ENCODE peak calls at places on chromosome 3, in nine cellular contexts. R, T, M, C, D, H, P, E and N are unnamed samples.

GRCh38 chr3:8319935-8320634 is 181.5 kb upstream of the LMCD1 start:
- DNase-seq in R (peak), T (no peak), M (no peak), C (no peak), D (peak), H (no peak), P (no peak), E (peak), N (no peak)

GRCh38 chr3:133040696-133041523 is 2.7 kb downstream of the TMEM108 start:
- DNase-seq in R (peak), T (peak), M (peak), C (peak), D (peak), H (peak), P (no peak), E (peak), N (peak)

GRCh38 chr3:72738752-72739520 is 109.3 kb downstream of the SHQ1 start:
- DNase-seq in R (no peak), T (peak), M (no peak), C (no peak), D (peak), H (peak), P (no peak), E (no peak), N (no peak)

GRCh38 chr3:171239757-171240503 is 213.4 kb upstream of the SLC2A2 start:
- DNase-seq in R (no peak), T (no peak), M (no peak), C (peak), D (no peak), H (no peak), P (no peak), E (no peak), N (no peak)

GRCh38 chr3:71111784-71112440 is 471.6 kb downstream of the FOXP1 start:
- DNase-seq in R (no peak), T (no peak), M (no peak), C (no peak), D (no peak), H (no peak), P (no peak), E (peak), N (no peak)

GRCh38 chr3:40267940-40268707 is 41.4 kb upstream of the EIF1B start:
- DNase-seq in R (no peak), T (no peak), M (no peak), C (peak), D (peak), H (no peak), P (no peak), E (no peak), N (no peak)

GRCh38 chr3:110754207-110754916 is 317.3 kb upstream of the NECTIN3 start:
- DNase-seq in R (no peak), T (no peak), M (no peak), C (no peak), D (no peak), H (peak), P (no peak), E (no peak), N (no peak)

GRCh38 chr3:172217877-172218276 is 178.5 kb downstream of the FNDC3B start:
- DNase-seq in R (no peak), T (no peak), M (no peak), C (no peak), D (no peak), H (no peak), P (no peak), E (no peak), N (no peak)

GRCh38 chr3:169497567-169498257 is 165.8 kb downstream of the MECOM start:
- DNase-seq in R (no peak), T (no peak), M (peak), C (no peak), D (no peak), H (no peak), P (no peak), E (no peak), N (no peak)

GRCh38 chr3:158735296-158736033 is 3.2 kb upstream of the RARRES1 start:
- DNase-seq in R (no peak), T (no peak), M (no peak), C (no peak), D (no peak), H (no peak), P (no peak), E (no peak), N (no peak)

GRCh38 chr3:128950223-128950938 is 43.5 kb downstream of the CFAP92 start:
- DNase-seq in R (no peak), T (no peak), M (no peak), C (no peak), D (peak), H (peak), P (no peak), E (no peak), N (no peak)

GRCh38 chr3:31170932-31171670 is 276.6 kb upstream of the GADL1 start:
- DNase-seq in R (peak), T (no peak), M (no peak), C (no peak), D (peak), H (no peak), P (no peak), E (peak), N (no peak)

GRCh38 chr3:114519415-114519814 is 225.6 kb downstream of the TIGIT start:
- DNase-seq in R (peak), T (peak), M (no peak), C (no peak), D (peak), H (no peak), P (no peak), E (no peak), N (no peak)

GRCh38 chr3:113214227-113214626 is 2.9 kb downstream of the BOC start:
- DNase-seq in R (no peak), T (no peak), M (no peak), C (no peak), D (peak), H (no peak), P (no peak), E (no peak), N (no peak)